ENCODE peak calls at places on chromosomes 5 and 9, in seven cellular contexts. A is cardiac septum, G is T-helper 22 cell, H is neuronal stem cell, K is GM23248, S is NCI-H748 treated with DMSO at 0.1 percent for 48 hours, R is iPS DF 19.7. L is an unnamed sample.

GRCh38 chr9:138118601-138119071 is 241.1 kb downstream of the CACNA1B start:
- DNase-seq in A (peak), G (no peak), H (no peak), K (no peak), S (no peak), R (no peak), L (no peak)

GRCh38 chr5:14108170-14108996 is 34.8 kb upstream of the TRIO start:
- DNase-seq in A (no peak), G (no peak), H (peak), K (peak), S (peak), R (peak), L (peak)

GRCh38 chr5:171619196-171619595 is 166.4 kb upstream of the SMIM23 start:
- DNase-seq in A (no peak), G (no peak), H (no peak), K (no peak), S (no peak), R (no peak), L (no peak)

GRCh38 chr5:30099634-30100033 is 1093.9 kb upstream of the CDH6 start:
- DNase-seq in A (no peak), G (no peak), H (no peak), K (no peak), S (peak), R (no peak), L (no peak)

GRCh38 chr5:118968925-118969375 is 19.4 kb downstream of the DTWD2 start:
- DNase-seq in A (no peak), G (no peak), H (no peak), K (peak), S (no peak), R (no peak), L (peak)

GRCh38 chr5:32027717-32028321 is 146.3 kb downstream of the GOLPH3 start:
- DNase-seq in A (peak), G (no peak), H (peak), K (peak), S (no peak), R (peak), L (no peak)

GRCh38 chr5:64323591-64323990 is 157.9 kb downstream of the RNF180 start:
- DNase-seq in A (no peak), G (no peak), H (no peak), K (no peak), S (no peak), R (no peak), L (no peak)

GRCh38 chr9:124708633-124709032 is 62.5 kb downstream of the NR6A1 start:
- DNase-seq in A (no peak), G (no peak), H (no peak), K (peak), S (no peak), R (no peak), L (no peak)

GRCh38 chr5:32713396-32714381 is 2.6 kb downstream of the NPR3 start:
- DNase-seq in A (no peak), G (no peak), H (peak), K (peak), S (no peak), R (no peak), L (peak)

GRCh38 chr5:36877667-36878420 is 1.3 kb downstream of the NIPBL start:
- DNase-seq in A (no peak), G (no peak), H (no peak), K (peak), S (peak), R (no peak), L (no peak)

GRCh38 chr9:109117856-109118801 is 1.6 kb downstream of the TMEM245 start:
- DNase-seq in A (no peak), G (peak), H (no peak), K (peak), S (peak), R (no peak), L (no peak)

GRCh38 chr9:84871983-84872382 is 202.5 kb downstream of the NTRK2 start:
- DNase-seq in A (no peak), G (no peak), H (no peak), K (no peak), S (no peak), R (no peak), L (no peak)

GRCh38 chr5:40834391-40834848 is 602 bp downstream of the RPL37 start:
- DNase-seq in A (no peak), G (peak), H (no peak), K (peak), S (peak), R (no peak), L (peak)

GRCh38 chr5:77449277-77449676 is 42.8 kb downstream of the WDR41 start:
- DNase-seq in A (no peak), G (no peak), H (no peak), K (peak), S (no peak), R (no peak), L (no peak)

GRCh38 chr9:112725961-112726360 is 8.0 kb upstream of the INIP start:
- DNase-seq in A (no peak), G (no peak), H (no peak), K (no peak), S (no peak), R (no peak), L (no peak)

GRCh38 chr5:166624573-166624972 is 1666.9 kb upstream of the WWC1 start:
- DNase-seq in A (no peak), G (no peak), H (no peak), K (no peak), S (no peak), R (peak), L (no peak)

GRCh38 chr9:70924380-70924779 is 197.0 kb downstream of the TRPM3 start:
- DNase-seq in A (no peak), G (no peak), H (no peak), K (peak), S (no peak), R (no peak), L (no peak)

GRCh38 chr9:68433629-68434028 is 77.2 kb downstream of the PGM5 start:
- DNase-seq in A (no peak), G (no peak), H (no peak), K (no peak), S (no peak), R (no peak), L (no peak)

GRCh38 chr5:150570333-150570732 is 62.4 kb downstream of the NDST1 start:
- DNase-seq in A (no peak), G (no peak), H (no peak), K (no peak), S (no peak), R (no peak), L (no peak)

GRCh38 chr9:110802416-110803035 is 133.9 kb downstream of the MUSK start:
- DNase-seq in A (no peak), G (no peak), H (no peak), K (peak), S (no peak), R (no peak), L (no peak)

GRCh38 chr9:104080983-104081382 is 13.1 kb upstream of the SMC2 start:
- DNase-seq in A (no peak), G (no peak), H (no peak), K (no peak), S (no peak), R (no peak), L (no peak)

GRCh38 chr9:13587581-13587980 is 308.1 kb upstream of the MPDZ start:
- DNase-seq in A (no peak), G (no peak), H (no peak), K (no peak), S (peak), R (no peak), L (no peak)

GRCh38 chr9:16039103-16039987 is 486.5 kb downstream of the CCDC171 start:
- DNase-seq in A (no peak), G (no peak), H (peak), K (no peak), S (peak), R (no peak), L (no peak)

GRCh38 chr5:159511570-159511969 is 181.3 kb upstream of the IL12B start:
- DNase-seq in A (no peak), G (no peak), H (no peak), K (peak), S (no peak), R (no peak), L (no peak)

GRCh38 chr5:155870636-155871035 is 456.3 kb upstream of the SGCD start:
- DNase-seq in A (no peak), G (no peak), H (no peak), K (no peak), S (no peak), R (no peak), L (no peak)

GRCh38 chr5:172747471-172747870 is 23.5 kb downstream of the DUSP1 start:
- DNase-seq in A (no peak), G (no peak), H (no peak), K (no peak), S (no peak), R (no peak), L (no peak)

GRCh38 chr5:169652057-169652456 is 15.0 kb downstream of the DOCK2 start:
- DNase-seq in A (no peak), G (no peak), H (no peak), K (no peak), S (no peak), R (no peak), L (no peak)

GRCh38 chr9:81456431-81456970 is 232.8 kb downstream of the TLE1 start:
- DNase-seq in A (no peak), G (no peak), H (no peak), K (peak), S (no peak), R (no peak), L (no peak)